ENCODE peak calls at places on chromosomes 16 and 17, in four cellular contexts. O is HCT116, B is K562, E is GM12878. Z is an unnamed sample.
A peak's percentile ranks its signal among the peaks of the same experiment; 100 is the strongest.

GRCh38 chr17:35041390-35041789 is 22.1 kb downstream of the RFFL start:
- DNase-seq in O (no peak), E (no peak), B (no peak), Z (no peak)

GRCh38 chr17:67519801-67520251 is 142.7 kb downstream of the PITPNC1 start:
- DNase-seq in B (no peak), E (no peak), O (no peak), Z (no peak)

GRCh38 chr16:8959921-8960787 is 3.6 kb downstream of the USP7 start:
- DNase-seq in E (no peak), B (no peak), O (no peak), Z (peak; percentile 37)

GRCh38 chr17:74852237-74853047 is 7.2 kb downstream of the GRIN2C start:
- DNase-seq in O (peak; percentile 27), B (peak; percentile 81), E (no peak), Z (no peak)

GRCh38 chr17:76147211-76148014 is 6.4 kb upstream of the FOXJ1 start:
- DNase-seq in O (peak; percentile 35), E (no peak), B (no peak), Z (peak; percentile 26)

GRCh38 chr16:85607331-85607765 is 5.8 kb upstream of the GSE1 start:
- DNase-seq in O (no peak), E (no peak), B (peak; percentile 76), Z (no peak)

GRCh38 chr16:57899771-57900661 is 70.9 kb downstream of the CNGB1 start:
- DNase-seq in B (peak; percentile 81), E (no peak), O (peak; percentile 59), Z (peak; percentile 62)

GRCh38 chr17:68450391-68450790 is 6.9 kb downstream of the WIPI1 start:
- DNase-seq in B (no peak), E (no peak), O (no peak), Z (no peak)

GRCh38 chr16:17387226-17387625 is 83.5 kb downstream of the XYLT1 start:
- DNase-seq in E (no peak), O (no peak), B (no peak), Z (no peak)

GRCh38 chr17:13297198-13297597 is 279.4 kb upstream of the ELAC2 start:
- DNase-seq in E (no peak), O (no peak), B (no peak), Z (no peak)

GRCh38 chr17:55536205-55536604 is 25.0 kb upstream of the SMIM36 start:
- DNase-seq in O (no peak), E (no peak), B (no peak), Z (no peak)

GRCh38 chr17:33023790-33024189 is 32.1 kb downstream of the SPACA3 start:
- DNase-seq in E (no peak), B (no peak), O (no peak), Z (no peak)

GRCh38 chr17:18026408-18026776 is 12.6 kb downstream of the ATPAF2 start:
- DNase-seq in O (no peak), B (no peak), E (no peak), Z (peak; percentile 81)

GRCh38 chr17:68443974-68444464 is 13.3 kb downstream of the WIPI1 start:
- DNase-seq in B (no peak), O (no peak), E (no peak), Z (no peak)

GRCh38 chr17:38476549-38476948 is 48.3 kb downstream of the ARHGAP23 start:
- DNase-seq in B (peak; percentile 49), E (no peak), O (no peak), Z (no peak)

GRCh38 chr17:49403514-49404289 is 11.0 kb downstream of the PHB1 start:
- DNase-seq in O (no peak), E (no peak), B (no peak), Z (no peak)

GRCh38 chr17:73833779-73834613 is 189.8 kb upstream of the SDK2 start:
- DNase-seq in O (no peak), B (no peak), E (no peak), Z (no peak)

GRCh38 chr16:4373356-4373908 is 1.8 kb downstream of the VASN start:
- DNase-seq in E (no peak), B (no peak), O (no peak), Z (no peak)

GRCh38 chr16:31489616-31490584 is 7.0 kb downstream of the SLC5A2 start:
- DNase-seq in B (no peak), O (no peak), E (no peak), Z (no peak)

DNA sequence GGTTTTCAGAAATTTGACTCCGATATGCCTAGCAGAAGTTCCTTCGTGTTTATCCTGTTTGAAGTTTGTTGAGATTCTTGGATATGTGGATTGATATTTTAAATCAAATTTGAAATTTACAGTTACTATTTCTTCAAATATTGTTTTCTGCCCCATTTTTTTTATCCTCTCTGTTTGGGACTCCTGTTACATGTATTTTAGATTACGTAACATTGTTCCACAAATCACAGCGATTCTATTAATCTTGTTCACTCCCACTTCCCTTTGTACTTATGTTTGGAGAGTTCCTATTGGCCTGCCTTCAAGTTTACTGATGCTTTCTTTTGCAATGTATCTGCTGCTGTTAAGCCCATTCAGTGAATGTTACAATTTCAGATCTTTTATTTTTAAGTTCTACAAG is 288.4 kb upstream of the TNRC6C start:
- DNase-seq in O (no peak), E (no peak), B (no peak), Z (no peak)
- TF ChIP-seq CEBPB in O (no peak), E (no peak), B (no peak), Z (peak; percentile 67)

DNA sequence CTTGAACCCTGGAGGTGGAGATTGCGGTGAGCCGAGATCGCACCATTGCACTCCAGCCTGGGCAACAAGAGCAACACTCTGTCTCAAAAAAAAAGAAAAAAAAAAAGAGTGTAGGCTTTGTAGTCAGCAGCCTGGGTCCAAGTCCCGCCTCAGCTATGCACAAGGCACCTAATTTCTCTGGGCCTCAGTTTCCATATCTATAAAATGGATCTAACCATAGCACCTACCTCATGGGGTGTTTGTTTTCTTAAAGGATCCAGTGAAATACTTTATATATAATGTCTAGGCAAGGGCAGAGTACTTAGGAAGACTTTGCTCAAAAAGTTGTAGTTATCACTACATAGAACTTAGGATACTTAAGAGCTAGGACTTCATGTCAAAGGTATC is 45.4 kb upstream of the NFAT5 start:
- DNase-seq in O (no peak), B (no peak), E (no peak), Z (no peak)
- H3K9ac ChIP-seq in O (no peak overlapping the region), B (no peak overlapping the region), E (peak overlapping the region; percentile 56), Z (no peak overlapping the region)

GRCh38 chr17:19716108-19717030 is at the start of gene SLC47A2:
- DNase-seq in B (no peak), O (no peak), E (no peak), Z (no peak)

GRCh38 chr17:19714542-19715411 is 1.6 kb downstream of the SLC47A2 start:
- DNase-seq in O (no peak), B (no peak), E (no peak), Z (no peak)

GRCh38 chr17:19713901-19714361 is 2.5 kb downstream of the SLC47A2 start:
- DNase-seq in B (no peak), O (no peak), E (no peak), Z (no peak)

GRCh38 chr17:19712436-19713004 is 3.9 kb downstream of the SLC47A2 start:
- DNase-seq in B (no peak), E (no peak), O (no peak), Z (no peak)

DNA sequence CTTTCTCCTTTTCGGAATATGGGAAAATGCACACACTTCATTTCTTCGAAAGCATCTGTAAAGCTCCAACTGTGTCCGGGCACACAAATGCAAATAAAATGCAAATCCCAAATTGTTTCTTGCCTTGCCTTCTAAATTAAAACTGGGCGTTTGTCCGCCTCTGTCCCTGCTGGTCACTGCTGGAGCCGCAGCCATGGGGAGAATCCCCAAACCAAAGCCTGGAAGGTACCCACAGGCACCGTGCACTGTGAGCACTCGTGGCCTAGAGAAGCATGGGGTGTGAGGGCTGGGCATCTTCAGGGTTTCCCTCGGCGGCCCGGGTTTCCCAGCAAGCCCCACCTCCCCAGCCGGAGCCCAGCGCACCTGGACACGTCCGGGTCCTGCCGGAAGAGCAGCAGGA is 2.9 kb downstream of the SLC47A2 start:
- DNase-seq in O (no peak), B (no peak), E (no peak), Z (no peak)
- TF ChIP-seq CEBPB in O (no peak), B (no peak), E (no peak), Z (no peak)

DNA sequence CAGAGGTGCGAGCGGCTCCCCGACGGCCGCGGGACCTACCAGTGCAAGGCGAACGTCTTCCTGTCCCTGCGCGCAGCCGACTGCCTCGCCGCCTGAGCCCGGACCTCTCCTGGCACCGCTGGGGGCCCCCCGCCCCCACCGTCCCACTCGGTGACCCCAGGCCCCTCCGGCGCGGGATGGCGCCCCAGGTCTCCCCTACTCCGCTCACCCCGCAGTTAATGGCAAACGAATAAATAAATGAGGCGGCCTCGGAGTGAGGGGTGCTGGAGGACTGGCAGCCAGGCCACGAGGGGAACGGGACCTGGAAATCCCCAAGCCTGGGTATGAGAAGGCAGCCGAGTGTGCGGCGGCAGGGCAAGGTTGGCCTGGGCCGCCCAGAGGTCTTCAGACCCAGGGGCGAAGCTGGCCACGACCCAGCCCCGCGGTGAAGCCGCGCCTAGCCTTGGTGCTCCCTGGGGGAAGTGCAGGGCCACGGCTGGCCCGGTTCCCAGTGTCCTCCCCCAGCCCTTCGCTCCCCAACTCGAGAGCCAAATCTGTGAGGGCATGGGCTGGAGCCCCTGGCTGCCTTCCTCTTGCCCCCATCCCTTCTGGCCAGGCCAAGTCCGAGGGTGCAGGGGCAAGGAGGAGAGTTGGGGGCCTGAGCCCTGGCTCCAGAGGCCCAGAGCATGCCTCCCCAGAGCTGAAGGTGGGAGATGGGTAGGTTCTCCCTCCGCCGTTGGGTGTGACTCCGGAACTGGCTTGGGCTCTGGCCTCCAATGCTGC is 796 bp downstream of the NPB start:
- DNase-seq in B (peak; percentile 39), O (no peak), E (no peak), Z (no peak)
- H3K9ac ChIP-seq in B (peak overlapping the region; percentile 89), O (peak overlapping the region; percentile 16), E (no peak overlapping the region), Z (no peak overlapping the region)

DNA sequence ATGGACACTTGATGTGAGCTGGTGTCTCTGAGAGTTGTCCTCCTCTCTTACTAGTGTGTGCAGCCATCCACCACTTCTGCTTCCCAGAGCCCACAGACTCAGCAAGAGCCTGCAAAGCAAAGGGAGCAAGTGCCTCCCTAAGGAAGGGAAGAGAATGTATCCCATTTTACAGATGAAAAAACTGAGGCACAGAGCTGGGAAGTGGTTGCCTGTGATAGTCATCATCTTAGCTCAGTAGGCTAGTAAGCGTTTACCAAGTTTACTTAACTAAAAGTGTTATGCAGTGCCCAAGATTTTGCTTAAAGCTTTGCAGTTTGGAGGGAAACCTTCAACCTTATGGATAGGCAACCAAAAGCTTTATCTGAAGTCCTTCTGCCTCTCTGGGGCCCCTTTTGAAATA is 23.0 kb upstream of the EFCAB13 start:
- DNase-seq in B (no peak), E (no peak), O (no peak), Z (no peak)
- TF ChIP-seq CEBPB in B (no peak), E (no peak), O (no peak), Z (no peak)

DNA sequence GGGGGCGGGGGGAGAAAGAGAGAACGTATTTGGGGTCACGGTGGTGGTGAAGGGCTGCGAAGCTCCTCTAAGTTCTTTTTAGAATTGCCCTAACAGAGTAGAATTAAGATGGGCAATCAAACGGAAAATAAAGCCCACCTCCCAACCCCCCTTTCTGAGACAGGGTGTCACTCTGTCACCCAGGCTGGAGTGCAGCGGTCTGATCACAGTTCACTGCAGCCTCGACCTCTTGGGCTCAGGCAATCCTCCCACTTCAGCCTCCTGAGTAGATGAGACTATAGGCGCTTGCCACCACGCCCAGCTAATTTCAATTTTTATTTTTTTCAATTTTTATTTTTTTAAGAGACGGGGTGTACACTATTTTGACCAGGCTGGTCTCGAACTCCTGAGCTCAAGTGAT is 710 bp upstream of the CAVIN1 start:
- DNase-seq in O (no peak), E (no peak), B (no peak), Z (no peak)
- H3K9ac ChIP-seq in O (peak overlapping the region; percentile 89), E (no peak overlapping the region), B (no peak overlapping the region), Z (peak overlapping the region; percentile 56)

Z was measured in IMR-90.